ENCODE peak calls at places on chromosomes 16 and 17, in five cellular contexts. X is heart left ventricle, A is endothelial cell, Y is lower leg skin, N is GM20000. U is an unnamed sample.

GRCh38 chr17:79912552-79913330 is 73.5 kb upstream of the CBX4 start:
- DNase-seq in X (no peak), A (no peak), Y (no peak), N (no peak), U (no peak)

GRCh38 chr17:7914771-7915610 is 1.1 kb downstream of the RNF227 start:
- DNase-seq in X (peak; percentile 41), A (no peak), Y (no peak), N (peak; percentile 58), U (no peak)

GRCh38 chr16:30011505-30012480 is 966 bp upstream of the DOC2A start:
- DNase-seq in X (no peak), A (peak; percentile 9), Y (no peak), N (no peak), U (no peak)

GRCh38 chr16:31224092-31224955 is 7.4 kb upstream of the PYDC1 start:
- DNase-seq in X (no peak), A (no peak), Y (no peak), N (peak; percentile 34), U (no peak)

GRCh38 chr17:30378191-30378796 is 433 bp upstream of the CPD start:
- DNase-seq in X (no peak), A (peak; percentile 28), Y (no peak), N (peak; percentile 36), U (peak; percentile 44)

GRCh38 chr17:74799097-74799496 is 23.0 kb upstream of the NAT9 start:
- DNase-seq in X (no peak), A (no peak), Y (no peak), N (no peak), U (no peak)

GRCh38 chr17:45353047-45353446 is 36.2 kb upstream of the MAP3K14 start:
- DNase-seq in X (no peak), A (no peak), Y (peak; percentile 40), N (peak; percentile 63), U (peak; percentile 25)

GRCh38 chr16:71357681-71358080 is 842 bp upstream of the CALB2 start:
- DNase-seq in X (no peak), A (no peak), Y (no peak), N (no peak), U (no peak)

GRCh38 chr16:66927918-66928649 is 2.7 kb upstream of the RRAD start:
- DNase-seq in X (no peak), A (no peak), Y (no peak), N (no peak), U (no peak)

GRCh38 chr16:56848056-56848936 is 16.7 kb upstream of the SLC12A3 start:
- DNase-seq in X (no peak), A (no peak), Y (peak; percentile 78), N (no peak), U (no peak)

GRCh38 chr17:5509482-5509881 is 23.1 kb downstream of the MIS12 start:
- DNase-seq in X (no peak), A (no peak), Y (peak; percentile 54), N (no peak), U (no peak)

GRCh38 chr16:183005-183404 is 2.7 kb downstream of the HBQ1 start:
- DNase-seq in X (no peak), A (no peak), Y (no peak), N (no peak), U (no peak)

GRCh38 chr16:179431-179830 is 828 bp upstream of the HBQ1 start:
- DNase-seq in X (no peak), A (no peak), Y (no peak), N (no peak), U (no peak)

GRCh38 chr16:180101-180920 is at the start of gene HBQ1:
- DNase-seq in X (no peak), A (peak; percentile 85), Y (no peak), N (peak; percentile 78), U (peak; percentile 14)

GRCh38 chr16:180921-181667 is 835 bp downstream of the HBQ1 start:
- DNase-seq in X (peak; percentile 67), A (peak; percentile 88), Y (peak; percentile 94), N (peak; percentile 96), U (peak; percentile 82)

DNA sequence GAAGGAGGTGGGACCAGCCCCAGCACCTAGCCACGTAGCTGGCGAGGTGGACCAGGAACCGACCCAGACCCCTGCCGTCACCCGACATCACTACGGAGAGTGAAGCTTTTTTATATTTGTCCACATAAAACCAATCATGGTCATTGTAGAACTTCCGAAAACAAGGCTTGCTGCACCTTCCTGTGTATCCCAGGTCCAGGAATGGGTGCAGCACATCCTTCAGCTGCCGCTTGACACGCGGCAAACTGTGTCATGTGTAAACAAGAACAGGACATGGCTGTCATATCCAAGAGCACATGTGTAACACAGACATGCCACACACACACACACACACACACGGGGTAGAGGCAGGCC is 1.4 kb downstream of the HBQ1 start:
- DNase-seq in X (no peak), A (no peak), Y (no peak), N (no peak), U (no peak)
- TF ChIP-seq CTCF in X (no peak), A (peak; percentile 47), Y (no peak), N (no peak), U (no peak)

DNA sequence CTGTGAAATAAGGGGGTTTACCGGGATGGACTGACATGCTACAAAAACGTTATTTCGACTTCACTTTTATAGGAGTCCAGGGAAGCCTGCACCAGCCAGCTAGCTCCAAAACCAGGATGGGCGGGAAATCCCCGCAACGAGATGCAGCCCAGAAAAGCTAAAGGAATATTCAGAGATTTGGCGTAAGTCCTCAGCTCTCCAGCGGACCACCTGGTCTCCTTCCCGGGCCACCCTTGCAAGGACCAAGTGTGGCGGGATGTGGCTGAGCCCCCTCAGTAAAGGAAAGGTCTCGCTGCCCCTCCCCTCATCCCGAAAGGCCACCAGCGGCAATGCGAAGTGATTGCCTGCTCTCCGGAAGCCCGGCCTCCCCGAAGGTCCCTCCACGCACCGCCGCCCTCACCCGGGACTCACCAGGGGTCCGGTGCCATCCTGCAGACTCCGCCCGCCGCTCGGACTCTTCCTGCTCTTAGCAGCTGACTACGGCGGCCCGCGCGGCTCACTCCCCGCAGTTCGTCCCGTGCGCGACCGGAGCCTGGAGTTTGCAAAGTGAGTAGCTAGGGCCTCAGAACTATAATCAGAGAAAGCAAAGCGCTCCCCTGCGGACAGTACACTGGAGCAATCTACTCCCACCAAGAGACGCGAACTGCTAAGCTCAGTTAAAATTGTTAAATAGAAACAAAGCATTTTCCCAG is at the start of gene STX8:
- DNase-seq in X (peak; percentile 96), A (peak; percentile 91), Y (peak; percentile 97), N (peak; percentile 80), U (peak; percentile 59)
- TF ChIP-seq CTCF in X (no peak), A (no peak), Y (no peak), N (no peak), U (no peak)

GRCh38 chr17:78146471-78146869 is 285 bp downstream of the C17orf99 start:
- DNase-seq in X (no peak), A (no peak), Y (no peak), N (no peak), U (no peak)
- TF ChIP-seq CTCF in X (no peak), A (no peak), Y (no peak), N (no peak), U (no peak)

GRCh38 chr17:78291944-78292910 is 60.8 kb downstream of the TMEM235 start:
- DNase-seq in X (peak; percentile 68), A (no peak), Y (no peak), N (no peak), U (no peak)
- TF ChIP-seq CTCF in X (no peak), A (no peak), Y (no peak), N (no peak), U (no peak)

GRCh38 chr16:88063201-88063773 is 112.1 kb downstream of the BANP start:
- DNase-seq in X (peak; percentile 60), A (no peak), Y (peak; percentile 93), N (no peak), U (no peak)
- TF ChIP-seq CTCF in X (peak; percentile 38), A (no peak), Y (no peak), N (no peak), U (no peak)

DNA sequence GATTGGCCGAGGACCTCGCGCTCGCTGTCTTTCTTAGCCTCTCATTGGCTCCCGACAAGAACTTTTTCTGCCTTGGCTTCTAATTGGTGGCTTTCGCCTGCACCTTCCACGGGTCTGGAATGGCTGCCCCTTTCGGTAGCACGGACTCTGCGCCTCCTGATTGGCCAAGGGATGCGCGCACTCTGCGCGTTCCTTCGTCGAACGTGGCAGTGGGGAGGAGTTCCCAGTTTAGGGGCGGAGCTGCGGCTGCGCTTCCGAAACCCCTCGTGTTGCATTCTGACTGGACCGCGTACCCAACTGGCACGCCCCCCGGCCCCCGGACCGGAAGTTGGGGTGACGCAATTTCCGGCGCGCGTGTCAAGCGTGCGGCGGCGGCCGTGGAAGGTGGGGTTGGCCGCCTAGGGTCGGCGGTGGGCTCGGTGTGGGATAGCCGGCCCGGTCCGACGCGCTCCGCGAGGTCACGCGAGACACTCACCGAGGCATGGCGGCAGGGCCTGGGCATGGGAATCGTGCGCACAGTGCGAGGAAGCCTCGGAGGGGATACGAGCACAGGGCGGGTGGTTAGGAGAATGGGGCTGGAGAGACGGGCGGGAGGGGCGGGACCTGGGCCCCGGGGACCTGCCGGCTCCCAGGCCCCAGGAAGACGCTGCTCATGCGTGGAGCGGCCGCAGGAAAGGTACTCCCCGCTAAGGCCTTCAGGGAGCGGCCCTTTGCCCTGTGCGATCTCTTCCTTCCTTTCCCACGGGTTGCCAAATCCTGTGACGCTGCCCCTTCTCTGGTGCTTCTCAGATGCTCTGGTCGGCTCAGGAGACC is 627 bp upstream of the P4HB start:
- DNase-seq in X (peak; percentile 100), A (peak; percentile 99), Y (peak; percentile 100), N (peak; percentile 100), U (peak; percentile 99)
- TF ChIP-seq CTCF in X (peak; percentile 32), A (no peak), Y (peak; percentile 88), N (no peak), U (no peak)

DNA sequence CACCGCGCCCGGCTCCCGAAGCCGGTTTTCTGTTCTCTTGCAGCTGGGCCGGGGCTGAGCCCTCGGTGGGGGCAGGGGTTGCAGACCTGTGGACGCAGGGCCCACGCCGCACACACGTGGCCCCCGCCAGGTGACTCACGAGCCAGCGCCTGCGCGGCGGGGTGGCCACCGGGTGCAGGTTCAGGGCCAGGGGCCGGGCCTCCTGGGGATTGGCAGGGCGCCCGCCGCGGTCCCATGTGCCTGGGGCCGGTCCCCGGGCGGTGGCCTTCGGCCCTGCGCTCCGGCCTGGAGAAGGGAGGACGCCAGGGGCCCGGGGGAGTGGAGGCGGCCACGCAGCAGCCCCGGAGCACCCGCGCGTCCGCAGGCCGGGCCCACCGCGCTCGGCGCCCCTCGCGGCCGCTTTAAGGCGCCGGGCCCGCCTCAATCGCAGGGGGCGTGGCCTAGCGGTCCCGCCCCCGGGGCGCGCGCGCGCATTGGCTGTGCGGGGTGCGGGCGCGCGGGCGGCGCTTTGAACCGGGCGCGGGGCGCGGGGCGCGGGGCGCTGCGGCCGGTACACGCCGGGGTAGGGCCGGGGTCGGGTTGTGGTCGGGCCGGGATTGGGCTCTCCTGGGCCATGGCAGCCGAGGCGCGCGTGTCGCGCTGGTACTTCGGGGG is at the start of gene SLC25A10:
- DNase-seq in X (peak; percentile 79), A (peak; percentile 75), Y (peak; percentile 91), N (peak; percentile 98), U (peak; percentile 80)
- TF ChIP-seq CTCF in X (peak; percentile 32), A (no peak), Y (peak; percentile 28), N (no peak), U (peak; percentile 17)

DNA sequence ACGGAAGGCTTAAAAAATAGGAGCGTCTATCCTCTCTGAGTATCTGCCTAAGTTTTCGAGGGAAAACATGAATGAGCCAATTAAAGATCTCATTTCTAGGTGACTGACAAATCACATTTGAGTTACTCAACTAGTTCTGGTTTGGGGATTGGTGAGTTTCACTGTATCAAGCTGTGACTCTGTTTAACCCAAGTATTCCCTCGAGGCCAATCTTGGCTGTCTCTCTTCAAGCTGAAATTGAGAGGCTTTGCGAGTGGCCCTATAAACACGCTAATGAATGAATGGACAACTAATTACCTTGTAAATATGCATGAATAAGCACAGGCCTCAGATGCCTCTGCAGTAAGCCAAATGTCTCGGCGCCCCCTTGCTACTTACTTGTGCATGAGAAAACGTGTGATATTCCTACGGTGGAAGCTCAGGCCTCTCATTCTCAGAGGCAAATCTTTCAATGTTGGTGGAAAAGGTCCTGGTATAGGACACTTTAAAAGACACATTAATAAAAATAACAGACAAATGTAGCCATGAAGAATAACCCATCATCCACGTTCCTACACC is 450.2 kb upstream of the PSMD7 start:
- DNase-seq in X (no peak), A (no peak), Y (no peak), N (no peak), U (no peak)
- TF ChIP-seq CTCF in X (peak; percentile 24), A (no peak), Y (no peak), N (no peak), U (no peak)

U was measured in CD4-positive, alpha-beta T cell.